ENCODE peak calls at places on chromosome 17, in five cellular contexts. X is SJCRH30; H is uterus; F is effector memory CD4-positive, alpha-beta T cell; B is RWPE1. I is an unnamed sample.

GRCh38 chr17:80311216-80311827 is 50.7 kb downstream of the RNF213 start:
- DNase-seq in X (no peak), H (no peak), F (no peak), B (no peak), I (no peak)

GRCh38 chr17:82960419-82961271 is 118.8 kb upstream of the METRNL start:
- DNase-seq in X (no peak), H (peak), F (no peak), B (no peak), I (no peak)

GRCh38 chr17:50480854-50481490 is 2.3 kb downstream of the RSAD1 start:
- DNase-seq in X (no peak), H (no peak), F (no peak), B (no peak), I (no peak)

GRCh38 chr17:56831364-56832095 is 2.2 kb downstream of the C17orf67 start:
- DNase-seq in X (no peak), H (no peak), F (no peak), B (no peak), I (no peak)

GRCh38 chr17:57097832-57098421 is 12.9 kb downstream of the AKAP1 start:
- DNase-seq in X (peak), H (no peak), F (no peak), B (no peak), I (no peak)

GRCh38 chr17:82076018-82076784 is 10.6 kb upstream of the DUS1L start:
- DNase-seq in X (no peak), H (no peak), F (no peak), B (no peak), I (no peak)

GRCh38 chr17:69783865-69784264 is 291.2 kb upstream of the KCNJ16 start:
- DNase-seq in X (no peak), H (no peak), F (no peak), B (no peak), I (no peak)

GRCh38 chr17:44417553-44417952 is 28.1 kb upstream of the ITGA2B start:
- DNase-seq in X (no peak), H (no peak), F (no peak), B (peak), I (no peak)

GRCh38 chr17:15273141-15273793 is 8.1 kb upstream of the PMP22 start:
- DNase-seq in X (no peak), H (no peak), F (no peak), B (no peak), I (no peak)

GRCh38 chr17:47957591-47958490 is at the start of gene PRR15L:
- DNase-seq in X (no peak), H (no peak), F (no peak), B (no peak), I (no peak)

GRCh38 chr17:67759355-67760171 is 41.8 kb downstream of the NOL11 start:
- DNase-seq in X (no peak), H (no peak), F (no peak), B (no peak), I (no peak)

GRCh38 chr17:73546770-73547345 is 97.4 kb downstream of the SDK2 start:
- DNase-seq in X (peak), H (no peak), F (no peak), B (peak), I (no peak)

GRCh38 chr17:37490638-37491614 is 1.2 kb downstream of the DUSP14 start:
- DNase-seq in X (peak), H (peak), F (no peak), B (peak), I (peak)

GRCh38 chr17:78273813-78274212 is 42.4 kb downstream of the TMEM235 start:
- DNase-seq in X (no peak), H (no peak), F (no peak), B (no peak), I (no peak)

GRCh38 chr17:34798581-34798980 is 162.7 kb downstream of the CCT6B start:
- DNase-seq in X (no peak), H (no peak), F (no peak), B (no peak), I (no peak)

GRCh38 chr17:67920212-67920611 is 76.1 kb downstream of the C17orf58 start:
- DNase-seq in X (no peak), H (no peak), F (no peak), B (no peak), I (no peak)

GRCh38 chr17:1636732-1637285 is 8.2 kb upstream of the SLC43A2 start:
- DNase-seq in X (no peak), H (no peak), F (no peak), B (no peak), I (no peak)

GRCh38 chr17:1638171-1638583 is 7.4 kb downstream of the SCARF1 start:
- DNase-seq in X (no peak), H (no peak), F (no peak), B (no peak), I (peak)

GRCh38 chr17:1635675-1636465 is 7.2 kb upstream of the SLC43A2 start:
- DNase-seq in X (no peak), H (no peak), F (no peak), B (no peak), I (no peak)

GRCh38 chr17:1638624-1639300 is 6.8 kb downstream of the SCARF1 start:
- DNase-seq in X (no peak), H (no peak), F (no peak), B (no peak), I (no peak)

GRCh38 chr17:1634841-1635650 is 6.4 kb upstream of the SLC43A2 start:
- DNase-seq in X (no peak), H (no peak), F (no peak), B (no peak), I (no peak)
- H3K27ac ChIP-seq in X (no peak), H (no peak), F (no peak), B (no peak), I (no peak)

GRCh38 chr17:1010586-1010985 is 13.7 kb downstream of the TIMM22 start:
- DNase-seq in X (no peak), H (no peak), F (no peak), B (no peak), I (no peak)

GRCh38 chr17:1011138-1011537 is 14.2 kb downstream of the TIMM22 start:
- DNase-seq in X (no peak), H (no peak), F (no peak), B (no peak), I (no peak)

GRCh38 chr17:1013729-1014090 is 16.8 kb downstream of the TIMM22 start:
- DNase-seq in X (no peak), H (no peak), F (no peak), B (no peak), I (no peak)

GRCh38 chr17:1011760-1012735 is 15.1 kb downstream of the TIMM22 start:
- DNase-seq in X (no peak), H (no peak), F (no peak), B (no peak), I (no peak)

GRCh38 chr17:1012823-1013728 is 16.1 kb downstream of the TIMM22 start:
- DNase-seq in X (no peak), H (no peak), F (no peak), B (no peak), I (no peak)
- H3K27ac ChIP-seq in X (no peak), H (no peak), F (no peak), B (peak), I (no peak)

GRCh38 chr17:42247734-42248133 is 28.5 kb downstream of the STAT5B start:
- DNase-seq in X (no peak), H (no peak), F (no peak), B (no peak), I (no peak)
- H3K27ac ChIP-seq in X (no peak), H (peak), F (peak), B (no peak), I (peak)

GRCh38 chr17:40452921-40453378 is 9.7 kb downstream of the IGFBP4 start:
- DNase-seq in X (no peak), H (no peak), F (no peak), B (peak), I (no peak)
- H3K27ac ChIP-seq in X (no peak), H (peak), F (no peak), B (peak), I (no peak)

GRCh38 chr17:3529817-3530741 is 27.5 kb downstream of the TRPV3 start:
- DNase-seq in X (no peak), H (peak), F (no peak), B (no peak), I (peak)
- H3K27ac ChIP-seq in X (no peak), H (no peak), F (no peak), B (no peak), I (peak)

GRCh38 chr17:38674749-38675615 is at the start of gene EPOP:
- DNase-seq in X (peak), H (peak), F (peak), B (peak), I (peak)
- H3K27ac ChIP-seq in X (no peak), H (no peak), F (peak), B (peak), I (no peak)

GRCh38 chr17:59844884-59845594 is 47.7 kb downstream of the TUBD1 start:
- DNase-seq in X (no peak), H (no peak), F (no peak), B (no peak), I (no peak)
- H3K27ac ChIP-seq in X (peak), H (peak), F (peak), B (peak), I (no peak)

GRCh38 chr17:21160401-21160800 is 33.6 kb downstream of the DHRS7B start:
- DNase-seq in X (no peak), H (no peak), F (no peak), B (no peak), I (no peak)

GRCh38 chr17:21163101-21163500 is 36.3 kb downstream of the DHRS7B start:
- DNase-seq in X (no peak), H (no peak), F (no peak), B (no peak), I (no peak)

GRCh38 chr17:21164226-21165019 is 37.7 kb downstream of the DHRS7B start:
- DNase-seq in X (no peak), H (no peak), F (no peak), B (no peak), I (no peak)

GRCh38 chr17:21162394-21162775 is 35.6 kb downstream of the DHRS7B start:
- DNase-seq in X (no peak), H (no peak), F (no peak), B (no peak), I (no peak)

DNA sequence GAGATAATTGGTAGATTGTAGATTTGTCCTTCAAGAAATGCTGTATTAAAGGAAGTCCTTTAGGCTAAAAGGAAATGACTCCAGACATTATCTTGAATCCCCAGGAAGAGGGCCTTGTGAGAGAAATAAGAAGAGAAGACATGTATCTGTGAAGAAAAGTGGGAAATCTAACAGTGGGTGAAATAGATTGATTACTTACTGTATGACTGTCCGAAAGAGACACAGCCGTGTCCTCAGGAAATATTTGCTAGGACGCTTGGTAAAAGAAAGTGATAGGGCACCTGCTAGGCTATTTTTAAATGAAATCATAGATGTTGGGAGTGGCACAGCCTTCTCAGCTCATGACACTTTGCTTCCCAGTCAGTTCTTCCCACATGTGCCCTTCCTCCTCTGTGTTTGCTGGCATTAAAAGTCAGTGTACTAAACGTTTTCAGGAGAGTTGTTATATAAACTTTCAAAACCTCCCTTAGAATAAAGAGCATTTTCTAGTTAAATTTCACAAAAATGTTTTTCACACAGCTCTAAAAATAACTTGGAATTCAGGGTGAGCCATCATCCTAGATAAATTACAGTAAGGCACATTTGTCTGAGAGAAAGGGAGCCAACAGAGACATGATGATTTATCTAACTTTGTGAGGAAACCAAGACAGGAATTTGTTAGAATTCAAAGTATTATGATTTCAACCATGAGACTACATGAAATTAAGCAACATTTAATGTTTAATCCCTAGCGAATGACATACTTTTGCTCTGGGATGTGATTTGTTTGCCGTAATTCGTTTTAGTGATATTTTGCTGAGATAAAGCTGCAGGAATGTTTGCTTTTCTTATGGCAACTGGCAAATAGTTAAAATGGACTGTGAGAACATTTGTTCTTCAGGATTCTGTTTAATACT is 35.0 kb downstream of the DHRS7B start:
- DNase-seq in X (no peak), H (no peak), F (no peak), B (no peak), I (no peak)
- H3K27ac ChIP-seq in X (no peak), H (peak), F (no peak), B (no peak), I (no peak)

DNA sequence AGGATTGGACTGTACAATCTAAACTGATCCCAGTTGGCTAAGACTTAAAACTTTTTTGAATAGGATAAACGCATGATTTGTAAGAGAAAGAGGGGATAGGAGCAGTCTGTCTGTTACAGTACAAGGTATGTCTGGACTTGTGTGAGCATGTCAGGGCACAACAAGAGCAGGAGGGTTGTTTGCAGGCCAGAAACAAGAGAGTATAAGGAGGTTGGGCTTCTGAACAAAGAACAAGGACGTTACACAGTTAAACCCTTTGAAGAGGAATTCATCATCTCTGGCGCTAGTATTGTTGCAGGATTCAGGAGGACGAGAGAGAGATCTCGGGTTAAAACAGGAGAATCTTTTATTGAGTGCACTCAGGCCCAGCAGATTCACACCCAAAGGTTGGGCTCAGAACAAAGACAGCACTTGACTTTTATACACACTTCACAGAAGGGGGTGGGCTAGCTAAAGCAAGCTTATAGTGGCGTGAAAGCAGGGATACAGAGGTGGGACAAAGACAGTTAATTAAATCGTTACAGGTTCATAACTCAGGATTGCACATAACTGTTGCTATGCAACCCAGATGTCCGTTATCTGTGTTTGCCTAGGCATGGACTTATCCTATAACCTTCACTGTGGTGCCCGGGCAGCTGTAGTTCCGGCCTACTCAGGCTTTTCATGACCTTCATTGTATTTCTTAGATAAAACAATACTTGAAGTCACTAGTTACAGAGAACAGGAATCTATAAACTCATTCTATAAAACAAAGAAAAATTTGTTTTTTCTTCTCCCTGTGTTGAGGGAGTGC is 34.4 kb downstream of the SEC14L1 start:
- DNase-seq in X (no peak), H (no peak), F (no peak), B (no peak), I (no peak)
- H3K27ac ChIP-seq in X (no peak), H (no peak), F (no peak), B (no peak), I (peak)

GRCh38 chr17:148757-149156 is 11.4 kb downstream of the SCGB1C2 start:
- DNase-seq in X (no peak), H (peak), F (no peak), B (no peak), I (no peak)

GRCh38 chr17:147796-148740 is 10.7 kb downstream of the SCGB1C2 start:
- DNase-seq in X (no peak), H (peak), F (no peak), B (no peak), I (no peak)

GRCh38 chr17:151004-151403 is 13.6 kb downstream of the SCGB1C2 start:
- DNase-seq in X (no peak), H (no peak), F (no peak), B (no peak), I (no peak)

GRCh38 chr17:149897-150575 is 12.7 kb downstream of the SCGB1C2 start:
- DNase-seq in X (no peak), H (peak), F (no peak), B (no peak), I (no peak)

DNA sequence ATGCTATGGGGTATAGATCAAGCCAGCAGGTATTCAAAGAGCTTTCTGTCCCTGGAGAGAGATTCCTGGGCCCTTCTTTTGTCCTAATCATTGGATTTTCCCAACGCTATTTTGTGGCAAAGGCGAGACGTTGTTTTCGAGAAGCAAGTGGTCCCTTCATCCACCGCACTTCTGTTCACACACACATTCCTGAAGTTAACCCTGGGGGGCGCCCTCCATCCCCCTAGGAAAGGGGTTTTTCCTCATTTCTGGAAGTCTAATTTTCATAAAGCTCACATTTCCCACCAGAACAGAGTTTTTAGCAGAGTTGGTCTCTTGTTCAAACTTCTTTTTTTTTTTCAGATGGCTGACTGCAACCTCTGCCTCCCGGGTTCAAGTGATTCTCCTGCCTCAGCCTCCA is 11.9 kb downstream of the SCGB1C2 start:
- DNase-seq in X (no peak), H (no peak), F (no peak), B (no peak), I (no peak)
- H3K27ac ChIP-seq in X (no peak), H (no peak), F (no peak), B (no peak), I (no peak)

I was measured in substantia nigra.